ENCODE peak calls at places on chromosomes 1 and 21, in ten cellular contexts. One of them, this sample, is unnamed. For H3K79me2, the result is how much of the 10 kb centered on the place peaks cover.

GRCh38 chr1:25148673-25149300 is 83.5 kb downstream of the SYF2 start:
- DNase-seq in endothelial cell of umbilical vein: peak
- DNase-seq in PC-3: peak
- DNase-seq in neural progenitor cell: peak
- DNase-seq in fibroblast of lung: no peak
- DNase-seq in GM23248: no peak
- DNase-seq in astrocyte: no peak
- DNase-seq in hepatocyte: no peak
- DNase-seq in SK-N-SH: no peak
- DNase-seq in osteoblast: no peak
- DNase-seq in this sample: peak

GRCh38 chr1:26696191-26696644 is 403 bp downstream of the ARID1A start:
- DNase-seq in endothelial cell of umbilical vein: no peak
- DNase-seq in PC-3: no peak
- DNase-seq in neural progenitor cell: no peak
- DNase-seq in fibroblast of lung: no peak
- DNase-seq in GM23248: no peak
- DNase-seq in astrocyte: no peak
- DNase-seq in hepatocyte: no peak
- DNase-seq in SK-N-SH: peak
- DNase-seq in osteoblast: no peak
- DNase-seq in this sample: no peak

GRCh38 chr21:17045214-17045835 is 467.5 kb upstream of the CXADR start:
- DNase-seq in endothelial cell of umbilical vein: peak
- DNase-seq in PC-3: peak
- DNase-seq in neural progenitor cell: no peak
- DNase-seq in fibroblast of lung: peak
- DNase-seq in GM23248: peak
- DNase-seq in astrocyte: peak
- DNase-seq in hepatocyte: peak
- DNase-seq in SK-N-SH: peak
- DNase-seq in osteoblast: no peak
- DNase-seq in this sample: peak

GRCh38 chr21:36710729-36711048 is 11.8 kb downstream of the SIM2 start:
- DNase-seq in endothelial cell of umbilical vein: no peak
- DNase-seq in PC-3: no peak
- DNase-seq in neural progenitor cell: peak
- DNase-seq in fibroblast of lung: no peak
- DNase-seq in GM23248: no peak
- DNase-seq in astrocyte: no peak
- DNase-seq in hepatocyte: no peak
- DNase-seq in SK-N-SH: peak
- DNase-seq in osteoblast: no peak
- DNase-seq in this sample: no peak

GRCh38 chr1:162921311-162921710 is 60.3 kb upstream of the CCDC190 start:
- DNase-seq in endothelial cell of umbilical vein: no peak
- DNase-seq in PC-3: no peak
- DNase-seq in neural progenitor cell: no peak
- DNase-seq in fibroblast of lung: no peak
- DNase-seq in GM23248: no peak
- DNase-seq in astrocyte: no peak
- DNase-seq in hepatocyte: no peak
- DNase-seq in SK-N-SH: no peak
- DNase-seq in osteoblast: no peak
- DNase-seq in this sample: no peak

GRCh38 chr1:166579835-166580488 is 259.3 kb upstream of the POGK start:
- DNase-seq in endothelial cell of umbilical vein: no peak
- DNase-seq in PC-3: no peak
- DNase-seq in neural progenitor cell: no peak
- DNase-seq in fibroblast of lung: no peak
- DNase-seq in GM23248: no peak
- DNase-seq in astrocyte: no peak
- DNase-seq in hepatocyte: no peak
- DNase-seq in SK-N-SH: no peak
- DNase-seq in osteoblast: no peak
- DNase-seq in this sample: no peak

GRCh38 chr1:180482425-180483275 is 19.7 kb downstream of the ACBD6 start:
- DNase-seq in endothelial cell of umbilical vein: peak
- DNase-seq in PC-3: peak
- DNase-seq in neural progenitor cell: peak
- DNase-seq in fibroblast of lung: peak
- DNase-seq in GM23248: peak
- DNase-seq in astrocyte: peak
- DNase-seq in hepatocyte: peak
- DNase-seq in SK-N-SH: peak
- DNase-seq in osteoblast: no peak
- DNase-seq in this sample: peak

GRCh38 chr1:6859415-6860343 is 74.4 kb downstream of the CAMTA1 start:
- DNase-seq in endothelial cell of umbilical vein: peak
- DNase-seq in PC-3: peak
- DNase-seq in neural progenitor cell: no peak
- DNase-seq in fibroblast of lung: peak
- DNase-seq in GM23248: peak
- DNase-seq in astrocyte: peak
- DNase-seq in hepatocyte: peak
- DNase-seq in SK-N-SH: no peak
- DNase-seq in osteoblast: no peak
- DNase-seq in this sample: peak

GRCh38 chr21:31142600-31142999 is 104.3 kb upstream of the KRTAP19-8 start:
- DNase-seq in endothelial cell of umbilical vein: no peak
- DNase-seq in PC-3: peak
- DNase-seq in neural progenitor cell: peak
- DNase-seq in fibroblast of lung: no peak
- DNase-seq in GM23248: no peak
- DNase-seq in astrocyte: no peak
- DNase-seq in hepatocyte: no peak
- DNase-seq in SK-N-SH: peak
- DNase-seq in osteoblast: no peak
- DNase-seq in this sample: no peak

GRCh38 chr1:150516616-150517015 is 1.1 kb downstream of the FALEC start:
- DNase-seq in endothelial cell of umbilical vein: peak
- DNase-seq in PC-3: no peak
- DNase-seq in neural progenitor cell: no peak
- DNase-seq in fibroblast of lung: no peak
- DNase-seq in GM23248: no peak
- DNase-seq in astrocyte: no peak
- DNase-seq in hepatocyte: no peak
- DNase-seq in SK-N-SH: no peak
- DNase-seq in osteoblast: peak
- DNase-seq in this sample: no peak

GRCh38 chr1:237181731-237182317 is 139.8 kb downstream of the RYR2 start:
- DNase-seq in endothelial cell of umbilical vein: no peak
- DNase-seq in PC-3: peak
- DNase-seq in neural progenitor cell: no peak
- DNase-seq in fibroblast of lung: peak
- DNase-seq in GM23248: peak
- DNase-seq in astrocyte: no peak
- DNase-seq in hepatocyte: no peak
- DNase-seq in SK-N-SH: no peak
- DNase-seq in osteoblast: no peak
- DNase-seq in this sample: no peak

GRCh38 chr1:29235955-29236742 is at the start of gene PTPRU:
- DNase-seq in endothelial cell of umbilical vein: peak
- DNase-seq in PC-3: peak
- DNase-seq in neural progenitor cell: peak
- DNase-seq in fibroblast of lung: peak
- DNase-seq in GM23248: peak
- DNase-seq in astrocyte: no peak
- DNase-seq in hepatocyte: peak
- DNase-seq in SK-N-SH: peak
- DNase-seq in osteoblast: peak
- DNase-seq in this sample: peak

GRCh38 chr21:15051652-15052554 is 12.9 kb downstream of the NRIP1 start:
- DNase-seq in endothelial cell of umbilical vein: no peak
- DNase-seq in PC-3: peak
- DNase-seq in neural progenitor cell: no peak
- DNase-seq in fibroblast of lung: no peak
- DNase-seq in GM23248: no peak
- DNase-seq in astrocyte: peak
- DNase-seq in hepatocyte: peak
- DNase-seq in SK-N-SH: no peak
- DNase-seq in osteoblast: no peak
- DNase-seq in this sample: no peak

GRCh38 chr1:233613252-233614172 is at the start of gene KCNK1:
- DNase-seq in endothelial cell of umbilical vein: peak
- DNase-seq in PC-3: peak
- DNase-seq in neural progenitor cell: peak
- DNase-seq in fibroblast of lung: peak
- DNase-seq in GM23248: peak
- DNase-seq in astrocyte: peak
- DNase-seq in hepatocyte: peak
- DNase-seq in SK-N-SH: peak
- DNase-seq in osteoblast: peak
- DNase-seq in this sample: peak

DNA sequence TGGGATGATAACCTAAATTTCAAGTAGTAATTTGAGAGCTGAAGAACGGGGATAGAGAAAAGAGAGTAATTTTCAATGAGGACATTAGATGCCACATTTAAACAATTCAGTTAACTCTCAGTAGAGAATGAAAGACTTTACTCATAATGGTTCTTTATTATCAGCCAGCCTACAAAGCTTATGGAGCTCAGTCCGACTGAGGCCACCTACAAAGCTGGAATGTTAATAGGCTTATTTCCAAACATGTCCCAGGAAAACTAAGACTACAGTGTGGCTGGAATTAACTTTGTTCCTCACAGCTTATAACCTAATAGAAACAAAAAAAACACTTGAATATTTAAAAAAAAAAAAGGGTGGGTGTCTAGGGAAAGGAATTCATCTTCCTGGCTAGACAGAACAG is 9.9 kb downstream of the SLC19A2 start:
- DNase-seq in endothelial cell of umbilical vein: no peak
- DNase-seq in PC-3: no peak
- DNase-seq in neural progenitor cell: peak
- DNase-seq in fibroblast of lung: no peak
- DNase-seq in GM23248: no peak
- DNase-seq in astrocyte: no peak
- DNase-seq in hepatocyte: no peak
- DNase-seq in SK-N-SH: no peak
- DNase-seq in osteoblast: no peak
- DNase-seq in this sample: no peak
- H3K79me2 ChIP-seq in endothelial cell of umbilical vein: under half
- H3K79me2 ChIP-seq in PC-3: under half
- H3K79me2 ChIP-seq in neural progenitor cell: half or more
- H3K79me2 ChIP-seq in fibroblast of lung: under half
- H3K79me2 ChIP-seq in GM23248: under half
- H3K79me2 ChIP-seq in astrocyte: under half
- H3K79me2 ChIP-seq in hepatocyte: half or more
- H3K79me2 ChIP-seq in SK-N-SH: under half
- H3K79me2 ChIP-seq in osteoblast: under half
- H3K79me2 ChIP-seq in this sample: under half

GRCh38 chr1:227333423-227333822 is 15.1 kb upstream of the CDC42BPA start:
- DNase-seq in endothelial cell of umbilical vein: no peak
- DNase-seq in PC-3: no peak
- DNase-seq in neural progenitor cell: no peak
- DNase-seq in fibroblast of lung: no peak
- DNase-seq in GM23248: peak
- DNase-seq in astrocyte: no peak
- DNase-seq in hepatocyte: no peak
- DNase-seq in SK-N-SH: no peak
- DNase-seq in osteoblast: no peak
- DNase-seq in this sample: peak
- H3K79me2 ChIP-seq in endothelial cell of umbilical vein: under half
- H3K79me2 ChIP-seq in PC-3: under half
- H3K79me2 ChIP-seq in neural progenitor cell: under half
- H3K79me2 ChIP-seq in fibroblast of lung: under half
- H3K79me2 ChIP-seq in GM23248: under half
- H3K79me2 ChIP-seq in astrocyte: under half
- H3K79me2 ChIP-seq in hepatocyte: under half
- H3K79me2 ChIP-seq in SK-N-SH: under half
- H3K79me2 ChIP-seq in osteoblast: under half
- H3K79me2 ChIP-seq in this sample: under half

GRCh38 chr1:165036403-165036802 is 320.1 kb downstream of the LMX1A start:
- DNase-seq in endothelial cell of umbilical vein: no peak
- DNase-seq in PC-3: no peak
- DNase-seq in neural progenitor cell: no peak
- DNase-seq in fibroblast of lung: no peak
- DNase-seq in GM23248: no peak
- DNase-seq in astrocyte: no peak
- DNase-seq in hepatocyte: no peak
- DNase-seq in SK-N-SH: no peak
- DNase-seq in osteoblast: no peak
- DNase-seq in this sample: peak
- H3K79me2 ChIP-seq in endothelial cell of umbilical vein: under half
- H3K79me2 ChIP-seq in PC-3: under half
- H3K79me2 ChIP-seq in neural progenitor cell: under half
- H3K79me2 ChIP-seq in fibroblast of lung: under half
- H3K79me2 ChIP-seq in GM23248: under half
- H3K79me2 ChIP-seq in astrocyte: under half
- H3K79me2 ChIP-seq in hepatocyte: under half
- H3K79me2 ChIP-seq in SK-N-SH: under half
- H3K79me2 ChIP-seq in osteoblast: under half
- H3K79me2 ChIP-seq in this sample: under half

GRCh38 chr21:44949161-44950015 is 9.6 kb downstream of the SLX9 start:
- DNase-seq in endothelial cell of umbilical vein: peak
- DNase-seq in PC-3: peak
- DNase-seq in neural progenitor cell: peak
- DNase-seq in fibroblast of lung: peak
- DNase-seq in GM23248: peak
- DNase-seq in astrocyte: peak
- DNase-seq in hepatocyte: peak
- DNase-seq in SK-N-SH: peak
- DNase-seq in osteoblast: peak
- DNase-seq in this sample: peak

GRCh38 chr21:44951186-44951915 is 11.5 kb downstream of the SLX9 start:
- DNase-seq in endothelial cell of umbilical vein: no peak
- DNase-seq in PC-3: no peak
- DNase-seq in neural progenitor cell: no peak
- DNase-seq in fibroblast of lung: no peak
- DNase-seq in GM23248: no peak
- DNase-seq in astrocyte: no peak
- DNase-seq in hepatocyte: no peak
- DNase-seq in SK-N-SH: no peak
- DNase-seq in osteoblast: no peak
- DNase-seq in this sample: no peak

GRCh38 chr21:44948426-44949120 is 8.7 kb downstream of the SLX9 start:
- DNase-seq in endothelial cell of umbilical vein: no peak
- DNase-seq in PC-3: no peak
- DNase-seq in neural progenitor cell: no peak
- DNase-seq in fibroblast of lung: no peak
- DNase-seq in GM23248: no peak
- DNase-seq in astrocyte: no peak
- DNase-seq in hepatocyte: no peak
- DNase-seq in SK-N-SH: no peak
- DNase-seq in osteoblast: no peak
- DNase-seq in this sample: no peak

GRCh38 chr21:44950351-44950750 is 10.5 kb downstream of the SLX9 start:
- DNase-seq in endothelial cell of umbilical vein: no peak
- DNase-seq in PC-3: no peak
- DNase-seq in neural progenitor cell: no peak
- DNase-seq in fibroblast of lung: no peak
- DNase-seq in GM23248: no peak
- DNase-seq in astrocyte: no peak
- DNase-seq in hepatocyte: no peak
- DNase-seq in SK-N-SH: no peak
- DNase-seq in osteoblast: no peak
- DNase-seq in this sample: no peak

DNA sequence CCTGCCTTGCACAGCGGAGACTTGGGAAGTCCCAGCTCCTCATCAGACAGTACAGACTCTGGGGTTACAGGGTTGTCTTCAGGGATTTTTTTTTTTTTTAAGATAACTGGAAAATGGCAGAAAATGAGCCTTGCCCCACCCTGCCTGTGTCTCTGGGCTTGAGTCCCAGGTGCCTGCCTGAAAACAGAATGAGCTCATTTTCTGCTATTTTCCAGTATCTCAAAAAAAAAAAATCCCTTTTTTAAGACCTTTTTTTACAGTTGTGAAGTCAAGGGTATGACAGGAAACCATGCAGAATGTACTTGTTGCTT is 10.1 kb downstream of the SLX9 start:
- DNase-seq in endothelial cell of umbilical vein: no peak
- DNase-seq in PC-3: no peak
- DNase-seq in neural progenitor cell: no peak
- DNase-seq in fibroblast of lung: no peak
- DNase-seq in GM23248: peak
- DNase-seq in astrocyte: no peak
- DNase-seq in hepatocyte: no peak
- DNase-seq in SK-N-SH: no peak
- DNase-seq in osteoblast: no peak
- DNase-seq in this sample: no peak
- H3K79me2 ChIP-seq in endothelial cell of umbilical vein: half or more
- H3K79me2 ChIP-seq in PC-3: half or more
- H3K79me2 ChIP-seq in neural progenitor cell: half or more
- H3K79me2 ChIP-seq in fibroblast of lung: under half
- H3K79me2 ChIP-seq in GM23248: half or more
- H3K79me2 ChIP-seq in astrocyte: half or more
- H3K79me2 ChIP-seq in hepatocyte: under half
- H3K79me2 ChIP-seq in SK-N-SH: half or more
- H3K79me2 ChIP-seq in osteoblast: half or more
- H3K79me2 ChIP-seq in this sample: half or more